ENCODE peak calls at places on chromosomes 7 and 10, in five cellular contexts. K, Z, X, R and J are unnamed samples.
A peak's percentile ranks its signal among the peaks of the same experiment; 100 is the strongest.

GRCh38 chr10:89273680-89274079 is 22.1 kb upstream of the LIPA start:
- DNase-seq in K (no peak), X (no peak), Z (no peak), R (no peak), J (no peak)

GRCh38 chr10:50622497-50623298 is 1.1 kb downstream of the SGMS1 start:
- DNase-seq in K (no peak), Z (no peak), X (peak; percentile 47), R (peak; percentile 73), J (no peak)

GRCh38 chr7:30548762-30549344 is 44.2 kb upstream of the GGCT start:
- DNase-seq in Z (peak; percentile 69), R (peak; percentile 84), K (no peak), X (peak; percentile 70), J (no peak)

GRCh38 chr10:782751-783648 is 93.5 kb upstream of the DIP2C start:
- DNase-seq in X (no peak), Z (no peak), R (no peak), K (no peak), J (no peak)

GRCh38 chr7:101567231-101567630 is 61.9 kb downstream of the MYL10 start:
- DNase-seq in X (no peak), R (no peak), Z (no peak), K (no peak), J (no peak)

GRCh38 chr7:142709921-142710320 is 39.4 kb upstream of the PRSS1 start:
- DNase-seq in Z (no peak), K (no peak), R (no peak), X (no peak), J (no peak)

GRCh38 chr10:10007972-10008371 is 1009.7 kb upstream of the CELF2 start:
- DNase-seq in R (no peak), K (no peak), X (peak; percentile 3), Z (no peak), J (no peak)

GRCh38 chr10:124250506-124250905 is 157.1 kb upstream of the CHST15 start:
- DNase-seq in Z (no peak), K (no peak), R (no peak), X (no peak), J (no peak)

GRCh38 chr7:131613909-131614308 is 57.5 kb upstream of the PODXL start:
- DNase-seq in X (no peak), K (no peak), R (no peak), Z (no peak), J (no peak)

GRCh38 chr10:80538481-80539185 is 931 bp downstream of the SH2D4B start:
- DNase-seq in R (no peak), Z (no peak), K (no peak), X (no peak), J (no peak)

GRCh38 chr7:111483078-111483477 is 79.2 kb downstream of the IMMP2L start:
- DNase-seq in Z (no peak), K (no peak), X (no peak), R (no peak), J (no peak)
- H3K4me3 ChIP-seq in Z (no peak overlapping the region), K (no peak overlapping the region), X (no peak overlapping the region), R (no peak overlapping the region), J (no peak overlapping the region)

GRCh38 chr7:97012293-97013005 is 7.1 kb downstream of the DLX6 start:
- DNase-seq in Z (no peak), X (no peak), R (no peak), K (no peak), J (no peak)

GRCh38 chr7:97011536-97012292 is 6.4 kb downstream of the DLX6 start:
- DNase-seq in X (no peak), K (no peak), Z (no peak), R (no peak), J (no peak)

GRCh38 chr7:97011104-97011503 is 5.8 kb downstream of the DLX6 start:
- DNase-seq in R (no peak), K (no peak), X (no peak), Z (no peak), J (no peak)

GRCh38 chr7:97008275-97008917 is 3.0 kb downstream of the DLX6 start:
- DNase-seq in X (no peak), R (no peak), K (no peak), Z (no peak), J (no peak)

DNA sequence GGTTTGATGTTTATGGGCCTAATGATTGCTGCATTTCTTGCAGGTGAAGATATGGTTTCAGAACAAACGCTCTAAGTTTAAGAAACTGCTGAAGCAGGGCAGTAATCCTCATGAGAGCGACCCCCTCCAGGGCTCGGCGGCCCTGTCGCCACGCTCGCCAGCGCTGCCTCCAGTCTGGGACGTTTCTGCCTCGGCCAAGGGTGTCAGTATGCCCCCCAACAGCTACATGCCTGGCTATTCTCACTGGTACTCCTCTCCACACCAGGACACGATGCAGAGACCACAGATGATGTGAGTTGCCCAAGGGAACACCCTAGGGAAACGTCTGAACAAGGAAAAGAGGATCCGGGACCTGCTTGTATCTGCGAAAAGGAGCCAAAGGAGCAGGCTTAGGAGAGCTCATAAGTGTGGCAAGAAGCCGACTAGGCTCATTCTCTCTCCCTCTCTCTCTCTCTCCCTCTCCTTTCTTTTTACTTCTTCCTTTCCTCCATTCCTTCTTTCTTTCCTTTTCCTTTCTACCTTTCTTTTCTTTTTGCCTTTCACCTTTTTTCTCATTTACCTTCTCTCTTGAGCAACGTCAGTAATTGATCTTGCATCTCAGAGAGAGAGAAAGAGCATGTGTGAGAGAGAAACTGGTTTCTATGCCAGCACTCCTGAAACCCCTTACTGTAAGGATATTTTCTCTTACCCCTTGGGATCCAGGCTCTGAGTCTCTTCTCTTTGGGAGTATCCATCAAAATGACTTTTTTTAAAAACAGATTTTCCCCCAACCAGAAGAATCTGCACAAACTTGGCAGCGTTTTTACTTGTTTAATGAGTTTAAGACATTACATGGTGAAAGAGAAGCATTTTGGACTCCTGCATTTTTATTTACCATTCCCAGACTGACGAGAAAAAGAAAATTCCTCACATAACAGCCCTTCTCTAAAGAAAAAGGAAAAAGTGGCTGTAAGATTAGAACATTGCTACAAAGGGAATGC is 4.7 kb downstream of the DLX6 start:
- DNase-seq in X (no peak), K (no peak), Z (no peak), R (no peak), J (no peak)
- H3K4me3 ChIP-seq in X (no peak overlapping the region), K (no peak overlapping the region), Z (no peak overlapping the region), R (no peak overlapping the region), J (no peak overlapping the region)

GRCh38 chr7:148584154-148584827 is 6.3 kb upstream of the C7orf33 start:
- DNase-seq in K (no peak), R (no peak), Z (no peak), X (no peak), J (no peak)
- H3K4me3 ChIP-seq in K (no peak overlapping the region), R (no peak overlapping the region), Z (no peak overlapping the region), X (no peak overlapping the region), J (no peak overlapping the region)

GRCh38 chr7:33900501-33900900 is 4.8 kb upstream of the BMPER start:
- DNase-seq in X (peak; percentile 42), R (peak; percentile 42), Z (no peak), K (no peak), J (no peak)

GRCh38 chr7:33903770-33904679 is 1.3 kb upstream of the BMPER start:
- DNase-seq in R (no peak), K (no peak), X (peak; percentile 75), Z (no peak), J (no peak)

GRCh38 chr7:33904680-33905388 is 505 bp upstream of the BMPER start:
- DNase-seq in R (no peak), K (no peak), Z (no peak), X (peak; percentile 48), J (no peak)

GRCh38 chr7:33901847-33902246 is 3.5 kb upstream of the BMPER start:
- DNase-seq in Z (no peak), R (no peak), K (no peak), X (no peak), J (no peak)

GRCh38 chr7:33901199-33901598 is 4.1 kb upstream of the BMPER start:
- DNase-seq in Z (no peak), X (no peak), K (no peak), R (peak; percentile 37), J (no peak)
- H3K4me3 ChIP-seq in Z (no peak overlapping the region), X (no peak overlapping the region), K (no peak overlapping the region), R (no peak overlapping the region), J (no peak overlapping the region)

GRCh38 chr10:79071535-79071923 is 2.8 kb downstream of the ZMIZ1 start:
- DNase-seq in K (no peak), X (no peak), R (no peak), Z (no peak), J (no peak)
- H3K4me3 ChIP-seq in K (peak overlapping the region; percentile 84), X (peak overlapping the region; percentile 87), R (peak overlapping the region; percentile 66), Z (peak overlapping the region; percentile 98), J (peak overlapping the region; percentile 98)

DNA sequence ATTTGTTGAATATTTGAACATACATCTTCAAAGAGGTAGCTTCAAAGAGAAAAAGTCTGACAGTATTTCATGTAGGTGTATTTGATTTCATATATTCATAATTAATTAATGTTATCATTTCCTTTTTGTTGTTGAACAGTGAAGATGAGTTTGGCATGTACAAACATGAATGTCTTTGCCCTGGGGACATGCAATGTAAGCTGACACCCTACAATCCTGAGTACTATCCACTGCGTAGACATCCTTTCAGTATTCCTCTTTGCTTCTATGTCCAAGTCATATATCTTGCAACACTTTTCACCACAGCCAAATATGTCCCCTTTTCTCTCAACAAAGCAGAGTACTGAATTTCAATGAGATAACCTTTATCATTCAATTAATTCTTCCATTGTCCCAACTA is 93.6 kb downstream of the GPR37 start:
- DNase-seq in Z (no peak), X (no peak), R (peak; percentile 27), K (no peak), J (no peak)
- H3K4me3 ChIP-seq in Z (no peak overlapping the region), X (no peak overlapping the region), R (no peak overlapping the region), K (no peak overlapping the region), J (no peak overlapping the region)

GRCh38 chr10:129045658-129046057 is 421.4 kb upstream of the MGMT start:
- DNase-seq in R (no peak), Z (no peak), X (no peak), K (no peak), J (no peak)
- H3K4me3 ChIP-seq in R (no peak overlapping the region), Z (no peak overlapping the region), X (no peak overlapping the region), K (no peak overlapping the region), J (peak overlapping the region; percentile 32)

GRCh38 chr7:134827889-134828288 is 48.5 kb downstream of the CALD1 start:
- DNase-seq in X (peak; percentile 85), Z (peak; percentile 67), R (no peak), K (no peak), J (peak; percentile 68)
- H3K4me3 ChIP-seq in X (no peak overlapping the region), Z (no peak overlapping the region), R (no peak overlapping the region), K (no peak overlapping the region), J (no peak overlapping the region)